ENCODE peak calls at places on chromosomes 5 and 9, in four cellular contexts. One of them, this sample, is unnamed.

GRCh38 chr5:92560698-92561361 is 1020.2 kb downstream of the NR2F1-AS1 start:
- DNase-seq in fibroblast of lung: peak
- DNase-seq in upper lobe of right lung: no peak
- DNase-seq in GM12865: no peak
- DNase-seq in this sample: peak

GRCh38 chr5:135386096-135386495 is 12.9 kb downstream of the MACROH2A1 start:
- DNase-seq in fibroblast of lung: peak
- DNase-seq in upper lobe of right lung: no peak
- DNase-seq in GM12865: no peak
- DNase-seq in this sample: peak

GRCh38 chr9:87554976-87555375 is 57.3 kb downstream of the DAPK1 start:
- DNase-seq in fibroblast of lung: no peak
- DNase-seq in upper lobe of right lung: no peak
- DNase-seq in GM12865: no peak
- DNase-seq in this sample: no peak

GRCh38 chr5:342501-343460 is 21.3 kb downstream of the AHRR start:
- DNase-seq in upper lobe of right lung: no peak
- DNase-seq in fibroblast of lung: no peak
- DNase-seq in GM12865: no peak
- DNase-seq in this sample: no peak

GRCh38 chr9:137457406-137458193 is 1.5 kb downstream of the NSMF start:
- DNase-seq in GM12865: no peak
- DNase-seq in upper lobe of right lung: peak
- DNase-seq in fibroblast of lung: no peak
- DNase-seq in this sample: no peak

GRCh38 chr5:139985290-139985689 is 57.8 kb downstream of the NRG2 start:
- DNase-seq in upper lobe of right lung: no peak
- DNase-seq in GM12865: peak
- DNase-seq in fibroblast of lung: no peak
- DNase-seq in this sample: no peak

GRCh38 chr9:132605387-132605786 is 23.0 kb downstream of the BARHL1 start:
- DNase-seq in fibroblast of lung: no peak
- DNase-seq in upper lobe of right lung: no peak
- DNase-seq in GM12865: no peak
- DNase-seq in this sample: no peak

GRCh38 chr5:91038180-91038808 is 344.8 kb downstream of the ARRDC3 start:
- DNase-seq in GM12865: no peak
- DNase-seq in upper lobe of right lung: no peak
- DNase-seq in fibroblast of lung: no peak
- DNase-seq in this sample: no peak

GRCh38 chr9:133767625-133768024 is 29.5 kb upstream of the SARDH start:
- DNase-seq in upper lobe of right lung: no peak
- DNase-seq in fibroblast of lung: no peak
- DNase-seq in GM12865: no peak
- DNase-seq in this sample: no peak

GRCh38 chr5:76082790-76083554 is at the start of gene SV2C:
- DNase-seq in upper lobe of right lung: peak
- DNase-seq in GM12865: peak
- DNase-seq in fibroblast of lung: peak
- DNase-seq in this sample: peak

GRCh38 chr5:10595678-10596309 is 31.9 kb downstream of the ANKRD33B start:
- DNase-seq in upper lobe of right lung: no peak
- DNase-seq in GM12865: peak
- DNase-seq in fibroblast of lung: peak
- DNase-seq in this sample: peak

GRCh38 chr5:175746851-175747250 is 89.0 kb downstream of the HRH2 start:
- DNase-seq in fibroblast of lung: no peak
- DNase-seq in upper lobe of right lung: no peak
- DNase-seq in GM12865: no peak
- DNase-seq in this sample: peak

GRCh38 chr5:37834542-37835399 is 5.1 kb downstream of the GDNF start:
- DNase-seq in GM12865: no peak
- DNase-seq in fibroblast of lung: peak
- DNase-seq in upper lobe of right lung: no peak
- DNase-seq in this sample: no peak

GRCh38 chr5:135138116-135138850 is 104.3 kb upstream of the PITX1 start:
- DNase-seq in upper lobe of right lung: no peak
- DNase-seq in GM12865: no peak
- DNase-seq in fibroblast of lung: no peak
- DNase-seq in this sample: no peak

GRCh38 chr9:124038239-124038638 is 26.7 kb downstream of the LHX2 start:
- DNase-seq in fibroblast of lung: no peak
- DNase-seq in GM12865: no peak
- DNase-seq in upper lobe of right lung: peak
- DNase-seq in this sample: no peak

GRCh38 chr9:110996436-110997224 is 41.6 kb downstream of the LPAR1 start:
- DNase-seq in GM12865: no peak
- DNase-seq in fibroblast of lung: peak
- DNase-seq in upper lobe of right lung: no peak
- DNase-seq in this sample: peak

GRCh38 chr5:45109062-45109461 is 300.3 kb downstream of the MRPS30 start:
- DNase-seq in fibroblast of lung: no peak
- DNase-seq in upper lobe of right lung: no peak
- DNase-seq in GM12865: no peak
- DNase-seq in this sample: no peak

GRCh38 chr5:96141749-96142148 is 180.1 kb upstream of the ELL2 start:
- DNase-seq in upper lobe of right lung: no peak
- DNase-seq in GM12865: no peak
- DNase-seq in fibroblast of lung: peak
- DNase-seq in this sample: peak

GRCh38 chr5:61813361-61813760 is 481.3 kb downstream of the ZSWIM6 start:
- DNase-seq in GM12865: no peak
- DNase-seq in fibroblast of lung: no peak
- DNase-seq in upper lobe of right lung: no peak
- DNase-seq in this sample: no peak

GRCh38 chr5:33841829-33842228 is 50.0 kb downstream of the ADAMTS12 start:
- DNase-seq in GM12865: no peak
- DNase-seq in fibroblast of lung: peak
- DNase-seq in upper lobe of right lung: no peak
- DNase-seq in this sample: peak

GRCh38 chr5:143514915-143515314 is 111.4 kb upstream of the NR3C1 start:
- DNase-seq in upper lobe of right lung: no peak
- DNase-seq in GM12865: peak
- DNase-seq in fibroblast of lung: peak
- DNase-seq in this sample: peak

GRCh38 chr9:120555884-120556283 is 24.1 kb downstream of the CDK5RAP2 start:
- DNase-seq in fibroblast of lung: no peak
- DNase-seq in GM12865: no peak
- DNase-seq in upper lobe of right lung: no peak
- DNase-seq in this sample: no peak

GRCh38 chr5:138807182-138807581 is 54.0 kb downstream of the CTNNA1 start:
- DNase-seq in fibroblast of lung: no peak
- DNase-seq in GM12865: peak
- DNase-seq in upper lobe of right lung: no peak
- DNase-seq in this sample: no peak

GRCh38 chr5:61771062-61771461 is 439.0 kb downstream of the ZSWIM6 start:
- DNase-seq in upper lobe of right lung: no peak
- DNase-seq in GM12865: no peak
- DNase-seq in fibroblast of lung: no peak
- DNase-seq in this sample: no peak

GRCh38 chr5:26482817-26483375 is 555.5 kb downstream of the CDH9 start:
- DNase-seq in GM12865: peak
- DNase-seq in fibroblast of lung: peak
- DNase-seq in upper lobe of right lung: no peak
- DNase-seq in this sample: no peak

GRCh38 chr9:89952401-89952800 is 347.6 kb downstream of the GADD45G start:
- DNase-seq in GM12865: peak
- DNase-seq in fibroblast of lung: peak
- DNase-seq in upper lobe of right lung: no peak
- DNase-seq in this sample: peak

GRCh38 chr9:15501179-15501578 is 9.6 kb downstream of the PSIP1 start:
- DNase-seq in upper lobe of right lung: no peak
- DNase-seq in fibroblast of lung: no peak
- DNase-seq in GM12865: no peak
- DNase-seq in this sample: no peak

GRCh38 chr5:151684690-151685361 is 1.9 kb downstream of the SPARC start:
- DNase-seq in upper lobe of right lung: no peak
- DNase-seq in GM12865: no peak
- DNase-seq in fibroblast of lung: peak
- DNase-seq in this sample: peak

GRCh38 chr9:16191237-16191636 is 638.4 kb downstream of the CCDC171 start:
- DNase-seq in fibroblast of lung: no peak
- DNase-seq in GM12865: no peak
- DNase-seq in upper lobe of right lung: no peak
- DNase-seq in this sample: no peak

GRCh38 chr5:87746341-87746740 is 333.6 kb upstream of the CCNH start:
- DNase-seq in fibroblast of lung: peak
- DNase-seq in GM12865: no peak
- DNase-seq in upper lobe of right lung: no peak
- DNase-seq in this sample: no peak

GRCh38 chr9:86828631-86829030 is 118.7 kb downstream of the GAS1 start:
- DNase-seq in upper lobe of right lung: no peak
- DNase-seq in GM12865: no peak
- DNase-seq in fibroblast of lung: no peak
- DNase-seq in this sample: no peak

GRCh38 chr5:6732634-6733410 is 19.6 kb downstream of the TENT4A start:
- DNase-seq in GM12865: no peak
- DNase-seq in upper lobe of right lung: peak
- DNase-seq in fibroblast of lung: peak
- DNase-seq in this sample: peak
- H3K4me3 ChIP-seq in GM12865: no peak
- H3K4me3 ChIP-seq in upper lobe of right lung: no peak
- H3K4me3 ChIP-seq in fibroblast of lung: no peak
- H3K4me3 ChIP-seq in this sample: no peak

DNA sequence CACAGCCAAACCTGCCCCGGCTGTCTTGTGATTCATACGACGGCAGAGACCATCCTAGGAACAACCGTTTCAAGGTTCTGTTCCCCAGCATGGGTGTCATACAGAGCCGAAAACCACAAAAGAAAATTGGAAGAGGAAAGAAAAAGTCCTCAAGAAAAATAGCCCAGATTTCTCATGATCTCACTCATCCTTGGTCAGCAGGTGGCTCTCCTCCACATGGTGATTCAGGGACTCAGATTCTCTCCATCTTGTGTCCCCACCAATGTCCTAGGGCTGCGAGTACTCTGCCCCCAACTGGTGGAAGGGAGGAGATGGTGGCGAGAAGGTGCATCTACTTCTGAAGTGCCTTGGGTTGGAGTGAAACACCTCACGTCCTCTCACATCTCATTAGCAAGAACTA is 25.6 kb downstream of the PDZD2 start:
- DNase-seq in GM12865: peak
- DNase-seq in fibroblast of lung: peak
- DNase-seq in upper lobe of right lung: no peak
- DNase-seq in this sample: peak
- TF ChIP-seq CTCF in GM12865: peak
- TF ChIP-seq CTCF in fibroblast of lung: no peak
- TF ChIP-seq CTCF in upper lobe of right lung: no peak
- TF ChIP-seq CTCF in this sample: no peak

DNA sequence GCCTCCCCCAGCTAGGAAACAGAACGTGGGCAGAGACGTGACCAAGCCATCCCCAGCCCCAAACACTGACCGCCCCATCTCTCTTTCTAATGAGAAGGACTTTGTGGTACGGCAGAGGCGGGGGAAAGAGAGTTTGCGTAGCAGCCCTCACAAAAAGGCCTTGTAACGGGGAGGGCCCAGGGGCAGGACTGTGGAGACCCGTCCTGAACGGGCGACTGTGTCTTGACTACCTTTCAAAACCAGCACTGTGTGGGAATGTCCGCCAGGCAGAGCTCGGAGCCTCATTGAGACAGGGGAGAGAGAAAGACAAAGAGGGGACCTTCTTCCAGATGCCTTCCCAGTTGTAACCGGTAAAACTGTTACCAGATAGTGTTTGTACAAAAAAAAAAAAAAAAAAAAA is 29.7 kb downstream of the CD180 start:
- DNase-seq in GM12865: no peak
- DNase-seq in fibroblast of lung: no peak
- DNase-seq in upper lobe of right lung: no peak
- DNase-seq in this sample: no peak
- H3K4me3 ChIP-seq in GM12865: peak
- H3K4me3 ChIP-seq in fibroblast of lung: no peak
- H3K4me3 ChIP-seq in upper lobe of right lung: peak
- H3K4me3 ChIP-seq in this sample: no peak

GRCh38 chr5:171493646-171494393 is 74.4 kb downstream of the FGF18 start:
- DNase-seq in GM12865: no peak
- DNase-seq in upper lobe of right lung: no peak
- DNase-seq in fibroblast of lung: no peak
- DNase-seq in this sample: no peak

GRCh38 chr5:171495122-171495700 is 75.8 kb downstream of the FGF18 start:
- DNase-seq in upper lobe of right lung: no peak
- DNase-seq in GM12865: no peak
- DNase-seq in fibroblast of lung: peak
- DNase-seq in this sample: peak

GRCh38 chr5:171494452-171495121 is 75.1 kb downstream of the FGF18 start:
- DNase-seq in fibroblast of lung: peak
- DNase-seq in upper lobe of right lung: peak
- DNase-seq in GM12865: no peak
- DNase-seq in this sample: peak

GRCh38 chr5:171496431-171496830 is 77.0 kb downstream of the FGF18 start:
- DNase-seq in fibroblast of lung: no peak
- DNase-seq in GM12865: no peak
- DNase-seq in upper lobe of right lung: no peak
- DNase-seq in this sample: no peak

GRCh38 chr5:171492781-171493180 is 73.3 kb downstream of the FGF18 start:
- DNase-seq in upper lobe of right lung: no peak
- DNase-seq in GM12865: no peak
- DNase-seq in fibroblast of lung: peak
- DNase-seq in this sample: peak
- TF ChIP-seq CTCF in upper lobe of right lung: no peak
- TF ChIP-seq CTCF in GM12865: no peak
- TF ChIP-seq CTCF in fibroblast of lung: no peak
- TF ChIP-seq CTCF in this sample: no peak

DNA sequence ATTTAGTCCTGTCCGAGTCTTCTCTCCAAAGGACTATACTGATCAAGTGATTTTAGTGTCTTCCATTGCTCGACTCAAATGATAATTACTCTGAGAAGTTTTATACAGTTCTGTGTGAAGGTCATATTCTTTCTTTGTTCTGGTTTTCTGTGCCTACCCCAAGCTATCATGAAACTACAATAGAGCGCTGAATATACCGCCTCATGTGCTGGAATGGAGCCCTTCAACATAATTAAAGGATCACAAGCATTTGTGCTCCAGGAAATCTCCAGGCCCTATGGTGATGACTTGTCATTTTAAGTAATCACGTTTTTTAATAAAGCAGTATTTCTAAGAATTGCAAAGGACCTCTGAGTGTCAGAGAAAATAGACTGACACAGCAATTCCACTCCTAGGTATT is 10.9 kb upstream of the SLC31A2 start:
- DNase-seq in upper lobe of right lung: no peak
- DNase-seq in fibroblast of lung: no peak
- DNase-seq in GM12865: no peak
- DNase-seq in this sample: no peak
- H3K4me3 ChIP-seq in upper lobe of right lung: no peak
- H3K4me3 ChIP-seq in fibroblast of lung: no peak
- H3K4me3 ChIP-seq in GM12865: no peak
- H3K4me3 ChIP-seq in this sample: no peak

This sample was measured in cardiac fibroblast.